ENCODE peak calls at places on chromosome 22, in five cellular contexts. X is BJ, J is GM20000, Z is sigmoid colon, T is BE2C. Q is an unnamed sample.

GRCh38 chr22:41862160-41862529 is 29.2 kb downstream of the SREBF2 start:
- DNase-seq in X (no peak), J (peak; percentile 63), Z (no peak), T (no peak), Q (no peak)

GRCh38 chr22:40426671-40427070 is 56.3 kb downstream of the SGSM3 start:
- DNase-seq in X (no peak), J (no peak), Z (peak; percentile 64), T (no peak), Q (no peak)

GRCh38 chr22:41620646-41621098 is at the start of gene DESI1:
- DNase-seq in X (no peak), J (no peak), Z (no peak), T (no peak), Q (no peak)

GRCh38 chr22:44220727-44221680 is 40.3 kb downstream of the PARVG start:
- DNase-seq in X (no peak), J (no peak), Z (peak; percentile 20), T (no peak), Q (no peak)

GRCh38 chr22:29343313-29343805 is 27.9 kb upstream of the RASL10A start:
- DNase-seq in X (peak; percentile 43), J (no peak), Z (peak; percentile 78), T (peak; percentile 83), Q (no peak)

GRCh38 chr22:40718250-40719204 is 39.2 kb downstream of the MCHR1 start:
- DNase-seq in X (no peak), J (no peak), Z (no peak), T (no peak), Q (no peak)

GRCh38 chr22:31098633-31099110 is 8.7 kb downstream of the SELENOM start:
- DNase-seq in X (no peak), J (no peak), Z (peak; percentile 92), T (no peak), Q (no peak)

GRCh38 chr22:41524809-41525449 is 19.3 kb downstream of the POLR3H start:
- DNase-seq in X (no peak), J (peak; percentile 56), Z (no peak), T (no peak), Q (no peak)

GRCh38 chr22:30733081-30733680 is 38.5 kb downstream of the OSBP2 start:
- DNase-seq in X (no peak), J (no peak), Z (no peak), T (no peak), Q (no peak)

GRCh38 chr22:29073618-29074275 is 912 bp downstream of the KREMEN1 start:
- DNase-seq in X (no peak), J (no peak), Z (no peak), T (no peak), Q (no peak)

DNA sequence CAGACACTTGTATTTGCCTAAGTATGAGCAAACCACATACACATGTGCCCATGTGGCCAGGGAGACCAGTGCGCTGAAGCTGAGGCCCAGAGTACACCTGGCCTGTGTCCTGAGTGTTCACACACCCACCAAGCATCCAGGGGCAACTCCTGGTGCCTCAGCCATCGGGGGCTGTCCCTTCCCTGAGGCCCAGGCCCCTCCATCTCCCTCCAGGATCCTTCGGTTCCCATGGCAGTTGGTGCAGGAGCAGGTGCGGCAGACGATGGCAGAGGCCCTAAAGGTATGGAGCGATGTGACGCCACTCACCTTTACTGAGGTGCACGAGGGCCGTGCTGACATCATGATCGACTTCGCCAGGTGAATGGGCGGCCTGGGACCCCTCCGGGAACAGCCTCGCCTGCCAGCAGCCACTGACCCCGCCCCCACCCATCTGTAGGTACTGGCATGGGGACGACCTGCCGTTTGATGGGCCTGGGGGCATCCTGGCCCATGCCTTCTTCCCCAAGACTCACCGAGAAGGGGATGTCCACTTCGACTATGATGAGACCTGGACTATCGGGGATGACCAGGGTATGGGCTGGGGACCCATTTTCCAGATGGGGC is 6.5 kb upstream of the SMARCB1 start:
- DNase-seq in X (no peak), J (no peak), Z (no peak), T (no peak), Q (no peak)
- TF ChIP-seq CTCF in X (no peak), J (no peak), Z (no peak), T (no peak), Q (no peak)

GRCh38 chr22:37019309-37020191 is at the start of the genes MPST and TST:
- DNase-seq in X (no peak), J (peak; percentile 95), Z (peak; percentile 89), T (peak; percentile 89), Q (no peak)
- TF ChIP-seq CTCF in X (no peak), J (no peak), Z (no peak), T (no peak), Q (no peak)

DNA sequence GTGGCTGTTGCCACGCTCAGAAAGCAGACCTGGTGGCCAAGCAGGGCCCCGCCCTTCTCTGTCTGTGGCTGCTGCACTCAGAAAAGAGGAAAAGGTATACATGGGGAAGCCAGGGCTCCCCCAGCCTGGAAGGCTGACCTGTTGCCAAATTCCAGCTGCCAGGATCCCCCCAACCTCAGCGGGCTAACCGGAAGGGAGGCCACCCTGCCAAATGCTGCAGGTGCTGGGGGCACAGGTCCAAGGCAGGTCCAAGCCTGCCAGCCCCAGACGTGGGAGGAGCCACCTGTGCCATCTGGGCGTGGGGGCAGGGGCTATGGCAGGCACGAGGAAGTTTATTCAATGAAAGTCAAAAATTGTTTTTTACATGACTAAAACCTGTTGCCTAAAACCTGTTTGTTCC is 2.6 kb downstream of the NPTXR start:
- DNase-seq in X (no peak), J (no peak), Z (no peak), T (no peak), Q (no peak)
- TF ChIP-seq CTCF in X (no peak), J (no peak), Z (no peak), T (no peak), Q (no peak)

DNA sequence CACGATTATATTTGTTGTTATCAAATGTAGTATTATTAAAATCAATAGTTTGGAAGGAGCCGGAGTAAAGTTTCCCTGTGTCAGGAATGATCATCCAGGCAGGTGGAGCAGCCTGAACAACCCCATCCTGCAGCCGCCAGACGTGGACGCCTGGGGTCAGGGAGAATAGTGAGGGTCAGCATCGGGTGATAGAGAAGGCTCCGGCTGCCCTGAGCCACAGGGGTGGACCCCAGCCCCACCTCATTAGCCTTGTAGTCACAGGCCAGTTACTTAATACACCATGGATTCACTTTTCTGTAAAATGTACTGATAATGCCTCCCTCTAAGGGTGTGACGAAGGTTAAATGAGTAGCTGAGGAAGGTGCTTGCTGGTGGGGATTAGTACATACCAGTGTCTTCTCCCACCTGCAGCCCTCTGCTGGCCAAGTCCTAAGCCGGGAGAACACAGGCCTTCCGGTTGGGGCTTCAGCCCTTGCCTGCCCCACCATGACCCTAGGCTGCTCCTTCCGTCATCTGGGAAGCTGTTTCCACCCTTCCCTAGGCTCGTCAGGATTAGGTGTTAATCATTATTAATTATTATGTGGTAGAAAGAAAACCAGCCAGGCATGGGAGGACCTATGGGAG is 14.9 kb downstream of the TMEM121B start:
- DNase-seq in X (no peak), J (peak; percentile 60), Z (peak; percentile 56), T (no peak), Q (no peak)
- TF ChIP-seq CTCF in X (no peak), J (no peak), Z (no peak), T (no peak), Q (no peak)

DNA sequence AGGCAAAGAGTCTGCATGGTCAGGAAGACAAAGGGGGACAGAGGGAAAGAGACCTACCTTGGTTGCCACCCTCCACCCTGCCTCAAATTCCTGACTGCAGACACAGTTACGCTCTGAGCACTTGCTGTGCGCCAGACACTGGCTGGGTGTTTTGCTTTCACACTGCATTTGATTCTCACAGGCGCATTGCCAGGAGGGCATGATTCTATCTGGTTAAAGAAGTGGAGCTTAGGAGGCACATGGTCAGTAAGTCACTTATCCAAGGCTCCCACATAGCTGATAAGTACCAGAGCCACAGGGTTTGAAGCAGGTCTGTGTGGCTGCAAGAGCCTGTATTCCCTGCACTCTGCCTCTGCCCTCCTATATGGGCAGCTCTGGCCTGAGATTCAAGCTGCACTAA is 103.9 kb downstream of the TIMP3 start:
- DNase-seq in X (no peak), J (no peak), Z (peak; percentile 78), T (peak; percentile 72), Q (no peak)
- TF ChIP-seq CTCF in X (no peak), J (no peak), Z (no peak), T (no peak), Q (no peak)

GRCh38 chr22:20180245-20180630 is 29.4 kb upstream of the CCDC188 start:
- DNase-seq in X (no peak), J (no peak), Z (no peak), T (no peak), Q (no peak)
- TF ChIP-seq CTCF in X (peak; percentile 39), J (no peak), Z (no peak), T (peak; percentile 36), Q (no peak)

Q was measured in AG09319.